ENCODE peak calls at places on chromosomes 16 and 17, in six cellular contexts. N is GM23248, H is WERI-Rb-1, J is heart right ventricle, I is right cardiac atrium, M is PC-3. O is an unnamed sample.

GRCh38 chr16:12255473-12255872 is 278.9 kb downstream of the SNX29 start:
- DNase-seq in N (no peak), H (no peak), J (no peak), I (no peak), M (no peak), O (no peak)

GRCh38 chr17:2335726-2336214 is 487 bp downstream of the TSR1 start:
- DNase-seq in N (peak; percentile 40), H (no peak), J (no peak), I (no peak), M (no peak), O (no peak)

GRCh38 chr17:58391302-58391984 is 25.9 kb downstream of the RNF43 start:
- DNase-seq in N (no peak), H (no peak), J (no peak), I (no peak), M (peak; percentile 99), O (no peak)

GRCh38 chr17:76935331-76935730 is 67.1 kb downstream of the MGAT5B start:
- DNase-seq in N (peak; percentile 46), H (no peak), J (no peak), I (no peak), M (peak; percentile 75), O (no peak)

GRCh38 chr16:6672507-6672906 is 660.1 kb upstream of the RBFOX1 start:
- DNase-seq in N (no peak), H (no peak), J (no peak), I (no peak), M (no peak), O (no peak)

GRCh38 chr17:63838586-63839184 is 3.8 kb downstream of the SMARCD2 start:
- DNase-seq in N (peak; percentile 87), H (peak; percentile 53), J (peak; percentile 90), I (peak; percentile 94), M (peak; percentile 75), O (peak; percentile 90)

GRCh38 chr16:67115649-67116048 is 5.9 kb downstream of the PHAF1 start:
- DNase-seq in N (peak; percentile 99), H (no peak), J (no peak), I (no peak), M (peak; percentile 80), O (no peak)

GRCh38 chr16:48612621-48613020 is 2.6 kb upstream of the N4BP1 start:
- DNase-seq in N (no peak), H (no peak), J (no peak), I (no peak), M (no peak), O (no peak)

GRCh38 chr17:42284020-42284369 is 4.3 kb upstream of the STAT5A start:
- DNase-seq in N (no peak), H (peak; percentile 3), J (no peak), I (no peak), M (no peak), O (no peak)

GRCh38 chr17:75808549-75808904 is 23.9 kb downstream of the UNK start:
- DNase-seq in N (no peak), H (no peak), J (no peak), I (no peak), M (no peak), O (no peak)

GRCh38 chr17:34556384-34556783 is 23.0 kb upstream of the TMEM132E start:
- DNase-seq in N (peak; percentile 20), H (no peak), J (no peak), I (no peak), M (peak; percentile 28), O (no peak)

GRCh38 chr17:22441776-22442175 is 749.5 kb downstream of the KCNJ18 start:
- DNase-seq in N (no peak), H (no peak), J (no peak), I (no peak), M (no peak), O (no peak)

DNA sequence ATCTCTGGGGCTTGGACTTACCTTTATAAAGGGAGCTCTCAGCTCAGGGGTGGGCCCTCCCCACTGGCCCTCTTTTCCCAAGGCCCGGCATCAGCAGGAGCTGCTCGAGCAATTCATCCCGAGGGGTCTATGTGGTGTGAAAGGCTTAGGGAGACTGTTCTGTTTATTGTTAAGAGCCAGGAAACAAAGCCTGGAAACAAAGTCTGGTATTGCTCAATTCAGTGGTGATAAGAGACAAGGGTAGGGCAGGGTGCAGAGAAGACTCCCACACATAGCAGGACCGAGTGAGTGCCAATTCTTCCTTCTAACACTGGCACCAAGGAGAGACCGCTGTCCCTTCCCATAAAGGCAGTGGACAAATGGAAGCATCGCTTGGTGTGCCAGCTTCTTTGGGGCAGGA is 750.7 kb downstream of the KCNJ18 start:
- DNase-seq in N (no peak), H (no peak), J (no peak), I (no peak), M (no peak), O (no peak)
- H3K9me3 ChIP-seq in N (no peaks in the 10 kb centered on the region), H (no peaks in the 10 kb centered on the region), J (no peaks in the 10 kb centered on the region), I (no peaks in the 10 kb centered on the region), M (peaks cover 4% of the 10 kb centered on the region), O (no peaks in the 10 kb centered on the region)

DNA sequence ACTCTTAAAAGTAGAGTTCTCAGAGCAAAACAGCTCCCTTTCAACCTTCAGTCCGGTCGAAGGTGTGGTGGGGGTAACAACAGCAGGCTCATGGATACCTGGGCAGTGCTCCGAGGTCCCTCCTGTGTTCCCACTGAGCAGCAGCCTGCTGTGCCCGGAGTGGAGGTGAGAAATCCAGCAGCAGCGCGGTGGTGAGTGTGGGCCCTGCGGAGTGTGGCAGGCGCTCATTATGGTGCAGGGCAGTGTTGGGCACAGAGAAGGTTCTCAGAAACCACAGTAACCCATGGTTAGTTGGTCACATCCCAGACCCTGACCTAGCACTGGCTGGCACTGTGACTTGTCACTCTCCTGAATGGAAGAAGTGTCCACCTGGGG is 5.0 kb upstream of the P4HB start:
- DNase-seq in N (no peak), H (no peak), J (no peak), I (no peak), M (no peak), O (no peak)
- H3K9me3 ChIP-seq in N (no peaks in the 10 kb centered on the region), H (no peaks in the 10 kb centered on the region), J (no peaks in the 10 kb centered on the region), I (no peaks in the 10 kb centered on the region), M (no peaks in the 10 kb centered on the region), O (no peaks in the 10 kb centered on the region)

GRCh38 chr16:3295783-3296182 is 9.4 kb downstream of the TIGD7 start:
- DNase-seq in N (no peak), H (no peak), J (no peak), I (no peak), M (no peak), O (no peak)

GRCh38 chr16:3295209-3295608 is 10.0 kb downstream of the TIGD7 start:
- DNase-seq in N (no peak), H (no peak), J (no peak), I (no peak), M (no peak), O (no peak)

GRCh38 chr16:3292604-3293003 is 9.3 kb downstream of the ZNF263 start:
- DNase-seq in N (peak; percentile 74), H (no peak), J (no peak), I (no peak), M (peak; percentile 20), O (no peak)

GRCh38 chr16:3285131-3285530 is 1.8 kb downstream of the ZNF263 start:
- DNase-seq in N (no peak), H (no peak), J (no peak), I (no peak), M (no peak), O (no peak)

DNA sequence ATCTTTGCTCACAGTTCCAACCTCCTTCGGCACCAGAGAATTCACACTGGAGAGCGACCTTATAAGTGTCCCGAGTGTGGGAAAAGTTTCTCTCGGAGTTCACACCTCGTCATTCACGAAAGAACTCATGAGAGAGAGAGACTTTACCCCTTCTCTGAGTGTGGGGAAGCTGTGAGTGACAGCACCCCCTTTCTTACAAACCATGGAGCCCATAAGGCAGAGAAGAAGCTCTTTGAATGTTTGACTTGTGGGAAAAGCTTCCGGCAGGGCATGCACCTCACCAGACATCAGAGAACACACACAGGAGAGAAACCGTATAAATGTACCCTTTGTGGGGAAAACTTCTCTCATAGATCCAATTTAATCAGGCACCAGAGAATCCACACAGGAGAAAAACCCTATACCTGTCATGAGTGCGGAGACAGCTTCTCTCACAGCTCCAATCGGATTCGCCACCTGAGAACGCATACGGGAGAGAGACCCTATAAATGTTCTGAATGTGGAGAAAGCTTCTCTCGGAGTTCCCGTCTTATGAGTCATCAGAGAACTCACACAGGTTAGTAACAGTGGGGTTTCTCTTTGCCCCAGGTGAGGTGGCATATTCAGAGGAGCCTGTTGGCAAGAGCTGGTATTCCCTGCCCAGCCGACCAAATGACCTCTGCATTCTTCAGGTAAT is 6.8 kb downstream of the ZNF263 start:
- DNase-seq in N (no peak), H (no peak), J (no peak), I (no peak), M (no peak), O (no peak)
- H3K9me3 ChIP-seq in N (no peaks in the 10 kb centered on the region), H (peaks cover 6% of the 10 kb centered on the region), J (peaks cover 86% of the 10 kb centered on the region), I (peaks cover 24% of the 10 kb centered on the region), M (peaks cover 12% of the 10 kb centered on the region), O (no peaks in the 10 kb centered on the region)

GRCh38 chr17:27155866-27156265 is 138.0 kb upstream of the WSB1 start:
- DNase-seq in N (no peak), H (no peak), J (no peak), I (no peak), M (no peak), O (no peak)
- H3K9me3 ChIP-seq in N (no peaks in the 10 kb centered on the region), H (peaks cover 6% of the 10 kb centered on the region), J (no peaks in the 10 kb centered on the region), I (no peaks in the 10 kb centered on the region), M (no peaks in the 10 kb centered on the region), O (no peaks in the 10 kb centered on the region)

GRCh38 chr17:70426752-70427151 is 257.4 kb downstream of the KCNJ2 start:
- DNase-seq in N (no peak), H (no peak), J (no peak), I (no peak), M (peak; percentile 60), O (no peak)
- H3K9me3 ChIP-seq in N (no peaks in the 10 kb centered on the region), H (no peaks in the 10 kb centered on the region), J (no peaks in the 10 kb centered on the region), I (no peaks in the 10 kb centered on the region), M (no peaks in the 10 kb centered on the region), O (no peaks in the 10 kb centered on the region)

GRCh38 chr17:9028171-9028570 is 6.9 kb downstream of the NTN1 start:
- DNase-seq in N (no peak), H (no peak), J (no peak), I (no peak), M (no peak), O (no peak)
- H3K9me3 ChIP-seq in N (no peaks in the 10 kb centered on the region), H (no peaks in the 10 kb centered on the region), J (no peaks in the 10 kb centered on the region), I (no peaks in the 10 kb centered on the region), M (no peaks in the 10 kb centered on the region), O (no peaks in the 10 kb centered on the region)

DNA sequence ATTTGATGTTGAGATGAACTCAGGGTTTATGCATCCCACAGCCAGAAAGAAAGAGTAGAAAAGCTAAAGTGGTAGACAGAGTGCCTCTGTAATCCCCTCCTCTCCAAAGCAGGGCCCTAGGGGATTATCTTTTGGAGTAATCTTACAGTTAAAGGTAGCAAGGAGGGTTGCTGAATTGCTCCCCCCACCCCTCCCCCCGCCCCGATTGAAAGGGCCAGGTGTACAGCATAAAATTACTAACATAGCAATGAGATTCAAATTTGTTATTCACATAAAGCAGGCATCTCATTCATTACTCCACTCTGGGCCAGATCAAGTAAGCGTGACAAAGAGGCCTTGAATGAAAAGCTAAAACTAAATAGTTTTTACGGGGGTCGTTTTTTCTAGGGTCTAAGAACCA is 72.7 kb downstream of the STH start:
- DNase-seq in N (no peak), H (peak; percentile 64), J (no peak), I (no peak), M (no peak), O (no peak)
- H3K9me3 ChIP-seq in N (no peaks in the 10 kb centered on the region), H (no peaks in the 10 kb centered on the region), J (no peaks in the 10 kb centered on the region), I (no peaks in the 10 kb centered on the region), M (no peaks in the 10 kb centered on the region), O (no peaks in the 10 kb centered on the region)

DNA sequence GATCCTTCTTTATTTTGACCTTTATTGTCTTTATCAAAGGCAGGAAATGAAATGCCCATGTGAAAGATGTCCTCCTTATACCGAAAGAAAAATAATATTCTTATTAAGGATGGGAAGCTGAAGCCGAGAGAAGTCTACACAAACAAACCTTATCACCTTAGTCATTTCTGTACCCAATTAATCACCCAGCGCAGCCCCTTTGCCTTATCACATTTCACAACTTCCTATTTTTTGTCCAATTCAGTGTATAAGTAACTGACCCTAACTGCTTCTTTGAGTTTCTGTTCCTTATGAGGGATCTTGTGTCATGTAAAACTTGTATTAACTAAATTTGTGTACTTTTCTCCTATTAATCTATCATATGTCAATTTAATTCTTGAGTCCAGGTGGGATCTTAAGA is 16.4 kb upstream of the CCL23 start:
- DNase-seq in N (no peak), H (no peak), J (no peak), I (no peak), M (no peak), O (no peak)
- H3K9me3 ChIP-seq in N (no peaks in the 10 kb centered on the region), H (no peaks in the 10 kb centered on the region), J (no peaks in the 10 kb centered on the region), I (no peaks in the 10 kb centered on the region), M (no peaks in the 10 kb centered on the region), O (no peaks in the 10 kb centered on the region)

O was measured in left lung.